ENCODE peak calls at places on chromosomes 4 and X, in six cellular contexts. H is PC-3, J is HCT116, G is GM23248, F is fibroblast of lung, V is H9. Q is an unnamed sample.

GRCh38 chrX:120790118-120790517 is 85.5 kb downstream of the CT47B1 start:
- DNase-seq in H (peak; percentile 86), J (peak; percentile 38), G (peak; percentile 79), F (peak; percentile 82), V (peak; percentile 27), Q (peak; percentile 71)

GRCh38 chr4:68373513-68373912 is 23.6 kb upstream of the YTHDC1 start:
- DNase-seq in H (no peak), J (no peak), G (peak; percentile 80), F (peak; percentile 80), V (peak; percentile 93), Q (peak; percentile 82)

GRCh38 chr4:168654206-168655174 is 157.6 kb downstream of the PALLD start:
- DNase-seq in H (peak; percentile 45), J (no peak), G (no peak), F (no peak), V (no peak), Q (no peak)

GRCh38 chrX:48891402-48892288 is 5.9 kb downstream of the TIMM17B start:
- DNase-seq in H (peak; percentile 91), J (peak; percentile 60), G (peak; percentile 89), F (peak; percentile 84), V (peak; percentile 88), Q (peak; percentile 80)

GRCh38 chr4:27270435-27270834 is 409.8 kb downstream of the STIM2 start:
- DNase-seq in H (peak; percentile 87), J (peak; percentile 15), G (no peak), F (no peak), V (no peak), Q (no peak)

GRCh38 chrX:31099536-31100090 is 27.8 kb upstream of the FTHL17 start:
- DNase-seq in H (no peak), J (no peak), G (no peak), F (no peak), V (no peak), Q (no peak)

GRCh38 chrX:73930300-73930699 is 367.3 kb downstream of the CHIC1 start:
- DNase-seq in H (peak; percentile 15), J (no peak), G (no peak), F (peak; percentile 37), V (no peak), Q (peak; percentile 24)

GRCh38 chr4:148329751-148330150 is 112.5 kb downstream of the NR3C2 start:
- DNase-seq in H (no peak), J (no peak), G (no peak), F (no peak), V (no peak), Q (no peak)

GRCh38 chr4:26048378-26048882 is 134.4 kb downstream of the SMIM20 start:
- DNase-seq in H (peak; percentile 44), J (no peak), G (peak; percentile 96), F (peak; percentile 98), V (no peak), Q (peak; percentile 54)

GRCh38 chr4:76751612-76752343 is 146.2 kb downstream of the SOWAHB start:
- DNase-seq in H (no peak), J (no peak), G (no peak), F (no peak), V (no peak), Q (no peak)

DNA sequence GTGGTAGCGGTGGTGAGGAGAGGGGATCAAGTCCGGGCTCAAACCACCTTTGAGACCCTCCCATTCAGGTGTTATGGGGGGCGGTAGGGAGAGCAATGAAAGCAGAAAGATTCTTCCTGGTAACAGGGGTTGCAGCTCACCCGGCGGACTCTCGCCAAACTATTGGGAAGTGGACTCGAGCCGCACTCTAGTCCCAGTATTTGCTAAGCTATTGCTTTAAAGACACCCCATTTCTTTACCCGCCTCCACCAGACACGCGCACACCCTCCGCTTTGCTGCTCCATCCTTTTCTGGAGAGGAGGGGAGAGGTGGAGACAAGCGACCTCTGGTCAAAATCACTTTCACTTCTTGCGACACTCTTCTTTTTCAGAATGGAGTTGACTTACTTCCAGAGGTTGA is 625 bp upstream of the GABRA4 start:
- DNase-seq in H (no peak), J (no peak), G (no peak), F (peak; percentile 20), V (no peak), Q (no peak)
- H3K27me3 ChIP-seq in H (peaks cover 15% of the 10 kb centered on the region), J (no peaks in the 10 kb centered on the region), G (peaks cover 18% of the 10 kb centered on the region), F (peaks cover 6% of the 10 kb centered on the region), V (peaks cover 40% of the 10 kb centered on the region), Q (peaks cover 23% of the 10 kb centered on the region)

DNA sequence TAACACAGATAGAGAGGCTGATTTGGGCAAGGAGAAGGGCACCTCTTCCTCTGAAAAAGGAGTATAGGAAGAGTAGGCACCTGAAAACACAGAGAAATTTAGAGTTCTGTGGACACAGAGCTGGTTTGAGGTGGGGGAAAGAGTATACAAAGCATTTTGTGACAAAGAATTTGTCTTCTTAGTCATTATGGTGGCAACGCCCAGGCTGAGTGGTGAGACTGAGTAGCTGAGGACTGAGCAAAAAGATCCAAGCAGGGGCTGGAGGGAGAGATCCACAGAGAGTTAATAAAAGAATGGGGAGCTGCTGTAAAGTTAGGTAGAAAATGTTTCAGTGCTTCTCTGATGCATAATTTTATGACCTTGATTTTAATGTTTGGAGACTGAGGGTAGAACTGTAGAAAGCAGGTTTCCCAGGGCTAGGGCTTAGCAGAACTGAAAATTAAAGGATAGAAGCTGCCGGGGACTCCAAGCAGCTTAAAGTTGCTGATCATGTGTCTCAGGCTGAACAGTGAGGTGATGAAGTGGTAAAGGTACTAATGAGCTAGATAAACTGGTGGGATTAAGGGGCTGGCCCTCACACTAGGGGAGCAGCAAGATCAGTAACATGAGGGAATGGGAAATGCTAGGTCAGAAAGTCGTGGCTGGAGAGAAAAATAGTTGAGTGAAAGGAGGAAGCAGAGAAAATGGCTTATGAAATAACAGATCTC is 118.9 kb downstream of the CEP44 start:
- DNase-seq in H (peak; percentile 63), J (no peak), G (peak; percentile 25), F (no peak), V (no peak), Q (no peak)
- H3K4me2 ChIP-seq in H (peak overlapping the region; percentile 58), J (no peak overlapping the region), G (no peak overlapping the region), F (no peak overlapping the region), V (no peak overlapping the region), Q (no peak overlapping the region)

DNA sequence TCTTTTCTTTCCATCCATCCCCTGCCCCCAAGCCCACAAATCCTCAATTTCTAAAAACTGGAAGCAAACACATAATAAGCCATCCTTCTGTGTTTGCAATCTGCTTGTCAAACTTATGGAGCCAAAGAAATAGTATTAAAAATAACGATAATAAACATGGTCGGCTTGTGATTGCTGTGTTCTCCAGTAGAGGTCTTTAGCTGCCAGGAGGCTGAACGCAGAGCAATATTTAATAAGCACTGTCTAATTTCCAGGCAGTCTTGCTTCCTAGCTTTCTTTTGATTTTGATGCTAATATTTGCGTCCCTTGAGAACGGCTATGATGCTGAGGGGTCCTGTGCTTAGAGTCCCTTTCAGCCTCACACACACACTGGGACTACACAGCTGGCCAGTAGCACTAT is 3.2 kb upstream of the HELT start:
- DNase-seq in H (no peak), J (no peak), G (peak; percentile 33), F (peak; percentile 44), V (no peak), Q (no peak)
- H3K27me3 ChIP-seq in H (peaks cover 81% of the 10 kb centered on the region), J (no peaks in the 10 kb centered on the region), G (peaks cover 81% of the 10 kb centered on the region), F (peaks cover 37% of the 10 kb centered on the region), V (peaks cover 76% of the 10 kb centered on the region), Q (peaks cover 82% of the 10 kb centered on the region)

DNA sequence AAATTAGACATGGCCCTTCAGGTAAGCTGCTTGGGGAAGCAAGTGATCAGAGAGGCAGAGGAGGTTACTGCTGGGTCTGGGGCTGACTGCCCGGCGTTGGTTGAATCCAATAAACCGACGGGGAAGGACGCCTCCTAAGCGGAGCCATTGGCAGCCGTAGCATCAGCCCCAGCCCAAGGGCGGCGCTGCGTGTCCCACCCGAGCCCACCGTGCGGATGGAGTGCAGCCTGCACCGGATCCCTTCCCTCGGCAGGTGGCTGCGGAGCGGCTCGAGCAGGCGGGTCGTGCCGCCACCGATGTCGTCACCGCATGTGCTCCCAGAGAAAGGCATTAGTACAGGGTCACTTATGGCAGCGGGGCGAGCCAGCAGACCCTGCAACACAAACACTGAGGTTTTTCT is 82.1 kb downstream of the ALPK1 start:
- DNase-seq in H (no peak), J (no peak), G (no peak), F (no peak), V (peak; percentile 93), Q (no peak)
- H3K4me2 ChIP-seq in H (no peak overlapping the region), J (no peak overlapping the region), G (no peak overlapping the region), F (no peak overlapping the region), V (peak overlapping the region; percentile 48), Q (no peak overlapping the region)

GRCh38 chr4:3878678-3879077 is 112.5 kb downstream of the ADRA2C start:
- DNase-seq in H (peak; percentile 9), J (no peak), G (no peak), F (no peak), V (no peak), Q (no peak)
- H3K27me3 ChIP-seq in H (peaks cover 51% of the 10 kb centered on the region), J (peaks cover 6% of the 10 kb centered on the region), G (peaks cover 67% of the 10 kb centered on the region), F (peaks cover 15% of the 10 kb centered on the region), V (no peaks in the 10 kb centered on the region), Q (peaks cover 19% of the 10 kb centered on the region)

Q was measured in endothelial cell of umbilical vein.